ENCODE peak calls at places on chromosomes 3 and 15, in six cellular contexts. L, Y, Q, R, G and V are unnamed samples.

GRCh38 chr3:179957264-179957845 is 79.4 kb downstream of the PEX5L start:
- DNase-seq in L (no peak), Q (no peak), R (no peak), G (no peak), Y (no peak), V (no peak)

GRCh38 chr3:16604433-16604832 is 790 bp downstream of the DAZL start:
- DNase-seq in G (no peak), L (no peak), R (no peak), Q (no peak), Y (no peak), V (no peak)

GRCh38 chr3:131733086-131733841 is 230.5 kb upstream of the MRPL3 start:
- DNase-seq in Y (no peak), Q (no peak), L (no peak), R (no peak), G (no peak), V (no peak)

GRCh38 chr3:171200052-171201029 is 173.8 kb upstream of the SLC2A2 start:
- DNase-seq in Q (no peak), G (no peak), L (no peak), Y (no peak), R (no peak), V (no peak)

GRCh38 chr15:78054971-78055370 is 22.5 kb downstream of the TBC1D2B start:
- DNase-seq in G (no peak), Q (no peak), L (no peak), R (no peak), Y (no peak), V (no peak)

GRCh38 chr3:126128504-126129407 is 44.8 kb upstream of the SLC41A3 start:
- DNase-seq in Y (no peak), G (no peak), Q (peak; percentile 74), L (peak; percentile 6), R (no peak), V (no peak)

GRCh38 chr3:184426691-184427141 is 46.9 kb downstream of the CHRD start:
- DNase-seq in L (no peak), G (no peak), Q (no peak), Y (no peak), R (no peak), V (no peak)

GRCh38 chr3:167742338-167742737 is 6.8 kb downstream of the SERPINI1 start:
- DNase-seq in Q (no peak), R (no peak), Y (no peak), L (no peak), G (peak; percentile 85), V (peak; percentile 5)

GRCh38 chr3:55750525-55750924 is 263.4 kb upstream of the WNT5A start:
- DNase-seq in R (peak; percentile 90), Y (no peak), Q (no peak), L (no peak), G (no peak), V (peak; percentile 75)

GRCh38 chr15:63772531-63772930 is 61.2 kb downstream of the HERC1 start:
- DNase-seq in R (peak; percentile 4), Q (no peak), L (no peak), G (no peak), Y (no peak), V (no peak)

GRCh38 chr3:186487819-186488218 is 56.4 kb downstream of the CRYGS start:
- DNase-seq in G (no peak), Q (no peak), R (no peak), Y (no peak), L (no peak), V (no peak)

GRCh38 chr3:123411340-123412040 is 37.4 kb downstream of the ADCY5 start:
- DNase-seq in Y (no peak), R (no peak), G (no peak), L (no peak), Q (no peak), V (no peak)

GRCh38 chr3:38281895-38282686 is at the start of gene SLC22A14:
- DNase-seq in Q (no peak), R (no peak), G (peak; percentile 49), Y (no peak), L (no peak), V (no peak)

GRCh38 chr3:130345487-130346079 is at the start of gene COL6A5:
- DNase-seq in G (no peak), R (no peak), L (no peak), Y (no peak), Q (no peak), V (peak; percentile 28)

GRCh38 chr3:15241341-15241740 is 35.3 kb downstream of the CAPN7 start:
- DNase-seq in L (peak; percentile 23), R (no peak), Q (no peak), G (peak; percentile 49), Y (no peak), V (no peak)